ENCODE peak calls at places on chromosome 7, in nine cellular contexts. One of them, this sample, is unnamed.

GRCh38 chr7:16060492-16060891 is 360.8 kb downstream of the CRPPA start:
- DNase-seq in naive thymus-derived CD4-positive, alpha-beta T cell: no peak
- DNase-seq in body of pancreas: no peak
- DNase-seq in SJCRH30: no peak
- DNase-seq in A673: no peak
- DNase-seq in HL-60: no peak
- DNase-seq in effector memory CD4-positive, alpha-beta T cell: no peak
- DNase-seq in ovary: no peak
- DNase-seq in fibroblast of the aortic adventitia: no peak
- DNase-seq in this sample: no peak

GRCh38 chr7:140242057-140243031 is 65.6 kb upstream of the KDM7A start:
- DNase-seq in naive thymus-derived CD4-positive, alpha-beta T cell: no peak
- DNase-seq in body of pancreas: peak; percentile 41
- DNase-seq in SJCRH30: no peak
- DNase-seq in A673: no peak
- DNase-seq in HL-60: no peak
- DNase-seq in effector memory CD4-positive, alpha-beta T cell: no peak
- DNase-seq in ovary: no peak
- DNase-seq in fibroblast of the aortic adventitia: no peak
- DNase-seq in this sample: no peak

GRCh38 chr7:151851160-151851751 is 25.7 kb downstream of the PRKAG2 start:
- DNase-seq in naive thymus-derived CD4-positive, alpha-beta T cell: no peak
- DNase-seq in body of pancreas: peak; percentile 71
- DNase-seq in SJCRH30: no peak
- DNase-seq in A673: no peak
- DNase-seq in HL-60: no peak
- DNase-seq in effector memory CD4-positive, alpha-beta T cell: no peak
- DNase-seq in ovary: no peak
- DNase-seq in fibroblast of the aortic adventitia: peak; percentile 21
- DNase-seq in this sample: peak; percentile 26

GRCh38 chr7:38368191-38368605 is 94.8 kb upstream of the TARP start:
- DNase-seq in naive thymus-derived CD4-positive, alpha-beta T cell: peak; percentile 75
- DNase-seq in body of pancreas: peak; percentile 69
- DNase-seq in SJCRH30: peak; percentile 92
- DNase-seq in A673: peak; percentile 91
- DNase-seq in HL-60: peak; percentile 79
- DNase-seq in effector memory CD4-positive, alpha-beta T cell: peak; percentile 67
- DNase-seq in ovary: peak; percentile 25
- DNase-seq in fibroblast of the aortic adventitia: peak; percentile 50
- DNase-seq in this sample: peak; percentile 72

GRCh38 chr7:159030490-159031134 is 114.1 kb downstream of the VIPR2 start:
- DNase-seq in naive thymus-derived CD4-positive, alpha-beta T cell: no peak
- DNase-seq in body of pancreas: peak; percentile 69
- DNase-seq in SJCRH30: no peak
- DNase-seq in A673: peak; percentile 31
- DNase-seq in HL-60: no peak
- DNase-seq in effector memory CD4-positive, alpha-beta T cell: no peak
- DNase-seq in ovary: peak; percentile 82
- DNase-seq in fibroblast of the aortic adventitia: no peak
- DNase-seq in this sample: no peak

GRCh38 chr7:74284781-74285259 is 4.4 kb upstream of the CLIP2 start:
- DNase-seq in naive thymus-derived CD4-positive, alpha-beta T cell: no peak
- DNase-seq in body of pancreas: peak; percentile 73
- DNase-seq in SJCRH30: no peak
- DNase-seq in A673: no peak
- DNase-seq in HL-60: peak; percentile 88
- DNase-seq in effector memory CD4-positive, alpha-beta T cell: no peak
- DNase-seq in ovary: no peak
- DNase-seq in fibroblast of the aortic adventitia: no peak
- DNase-seq in this sample: no peak

GRCh38 chr7:120805636-120806388 is 52.1 kb downstream of the TSPAN12 start:
- DNase-seq in naive thymus-derived CD4-positive, alpha-beta T cell: peak; percentile 57
- DNase-seq in body of pancreas: peak; percentile 64
- DNase-seq in SJCRH30: peak; percentile 96
- DNase-seq in A673: peak; percentile 82
- DNase-seq in HL-60: no peak
- DNase-seq in effector memory CD4-positive, alpha-beta T cell: no peak
- DNase-seq in ovary: peak; percentile 26
- DNase-seq in fibroblast of the aortic adventitia: peak; percentile 76
- DNase-seq in this sample: peak; percentile 39

GRCh38 chr7:151802469-151802846 is 74.5 kb downstream of the PRKAG2 start:
- DNase-seq in naive thymus-derived CD4-positive, alpha-beta T cell: no peak
- DNase-seq in body of pancreas: no peak
- DNase-seq in SJCRH30: no peak
- DNase-seq in A673: no peak
- DNase-seq in HL-60: no peak
- DNase-seq in effector memory CD4-positive, alpha-beta T cell: no peak
- DNase-seq in ovary: no peak
- DNase-seq in fibroblast of the aortic adventitia: no peak
- DNase-seq in this sample: no peak

GRCh38 chr7:44080686-44081265 is 1.6 kb downstream of the POLM start:
- DNase-seq in naive thymus-derived CD4-positive, alpha-beta T cell: no peak
- DNase-seq in body of pancreas: no peak
- DNase-seq in SJCRH30: no peak
- DNase-seq in A673: no peak
- DNase-seq in HL-60: no peak
- DNase-seq in effector memory CD4-positive, alpha-beta T cell: no peak
- DNase-seq in ovary: no peak
- DNase-seq in fibroblast of the aortic adventitia: no peak
- DNase-seq in this sample: no peak

GRCh38 chr7:66920769-66921395 is at the start of gene TMEM248:
- DNase-seq in naive thymus-derived CD4-positive, alpha-beta T cell: peak; percentile 97
- DNase-seq in body of pancreas: peak; percentile 92
- DNase-seq in SJCRH30: peak; percentile 91
- DNase-seq in A673: peak; percentile 94
- DNase-seq in HL-60: peak; percentile 98
- DNase-seq in effector memory CD4-positive, alpha-beta T cell: peak; percentile 87
- DNase-seq in ovary: peak; percentile 90
- DNase-seq in fibroblast of the aortic adventitia: peak; percentile 81
- DNase-seq in this sample: peak; percentile 92

GRCh38 chr7:66921918-66922486 is 977 bp downstream of the TMEM248 start:
- DNase-seq in naive thymus-derived CD4-positive, alpha-beta T cell: peak; percentile 40
- DNase-seq in body of pancreas: peak; percentile 6
- DNase-seq in SJCRH30: peak; percentile 38
- DNase-seq in A673: no peak
- DNase-seq in HL-60: no peak
- DNase-seq in effector memory CD4-positive, alpha-beta T cell: peak; percentile 16
- DNase-seq in ovary: no peak
- DNase-seq in fibroblast of the aortic adventitia: no peak
- DNase-seq in this sample: no peak

GRCh38 chr7:66925255-66925654 is 4.2 kb downstream of the TMEM248 start:
- DNase-seq in naive thymus-derived CD4-positive, alpha-beta T cell: no peak
- DNase-seq in body of pancreas: no peak
- DNase-seq in SJCRH30: no peak
- DNase-seq in A673: no peak
- DNase-seq in HL-60: no peak
- DNase-seq in effector memory CD4-positive, alpha-beta T cell: no peak
- DNase-seq in ovary: no peak
- DNase-seq in fibroblast of the aortic adventitia: no peak
- DNase-seq in this sample: no peak

GRCh38 chr7:66921396-66921917 is 432 bp downstream of the TMEM248 start:
- DNase-seq in naive thymus-derived CD4-positive, alpha-beta T cell: peak; percentile 27
- DNase-seq in body of pancreas: peak; percentile 66
- DNase-seq in SJCRH30: peak; percentile 54
- DNase-seq in A673: peak; percentile 48
- DNase-seq in HL-60: no peak
- DNase-seq in effector memory CD4-positive, alpha-beta T cell: peak; percentile 2
- DNase-seq in ovary: peak; percentile 73
- DNase-seq in fibroblast of the aortic adventitia: peak; percentile 72
- DNase-seq in this sample: no peak

DNA sequence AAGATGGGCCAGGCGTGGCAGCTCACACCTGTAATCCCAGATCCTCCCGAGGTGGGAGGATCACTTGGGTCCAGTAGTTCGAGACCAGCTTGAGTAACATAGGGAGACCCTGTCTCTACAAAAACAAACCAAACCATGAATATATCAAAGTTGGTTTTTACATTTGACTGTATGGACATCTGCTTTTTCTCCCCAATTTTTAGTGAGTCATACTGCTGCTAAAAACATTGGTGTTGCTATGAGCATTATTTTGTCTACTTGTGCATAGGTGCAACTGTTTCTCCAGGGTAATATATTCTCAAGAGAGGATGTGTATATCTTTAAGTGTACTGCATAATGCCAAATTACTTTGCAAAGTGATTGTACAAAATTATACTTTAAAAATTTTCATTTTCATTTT is 769 bp upstream of the TMEM248 start:
- DNase-seq in naive thymus-derived CD4-positive, alpha-beta T cell: no peak
- DNase-seq in body of pancreas: no peak
- DNase-seq in SJCRH30: no peak
- DNase-seq in A673: no peak
- DNase-seq in HL-60: no peak
- DNase-seq in effector memory CD4-positive, alpha-beta T cell: no peak
- DNase-seq in ovary: no peak
- DNase-seq in fibroblast of the aortic adventitia: no peak
- DNase-seq in this sample: no peak
- H3K4me3 ChIP-seq in naive thymus-derived CD4-positive, alpha-beta T cell: peak overlapping the region; percentile 80
- H3K4me3 ChIP-seq in body of pancreas: no peak overlapping the region
- H3K4me3 ChIP-seq in SJCRH30: peak overlapping the region; percentile 95
- H3K4me3 ChIP-seq in A673: peak overlapping the region; percentile 83
- H3K4me3 ChIP-seq in HL-60: peak overlapping the region; percentile 99
- H3K4me3 ChIP-seq in effector memory CD4-positive, alpha-beta T cell: no peak overlapping the region
- H3K4me3 ChIP-seq in ovary: peak overlapping the region; percentile 77
- H3K4me3 ChIP-seq in fibroblast of the aortic adventitia: no peak overlapping the region
- H3K4me3 ChIP-seq in this sample: no peak overlapping the region

DNA sequence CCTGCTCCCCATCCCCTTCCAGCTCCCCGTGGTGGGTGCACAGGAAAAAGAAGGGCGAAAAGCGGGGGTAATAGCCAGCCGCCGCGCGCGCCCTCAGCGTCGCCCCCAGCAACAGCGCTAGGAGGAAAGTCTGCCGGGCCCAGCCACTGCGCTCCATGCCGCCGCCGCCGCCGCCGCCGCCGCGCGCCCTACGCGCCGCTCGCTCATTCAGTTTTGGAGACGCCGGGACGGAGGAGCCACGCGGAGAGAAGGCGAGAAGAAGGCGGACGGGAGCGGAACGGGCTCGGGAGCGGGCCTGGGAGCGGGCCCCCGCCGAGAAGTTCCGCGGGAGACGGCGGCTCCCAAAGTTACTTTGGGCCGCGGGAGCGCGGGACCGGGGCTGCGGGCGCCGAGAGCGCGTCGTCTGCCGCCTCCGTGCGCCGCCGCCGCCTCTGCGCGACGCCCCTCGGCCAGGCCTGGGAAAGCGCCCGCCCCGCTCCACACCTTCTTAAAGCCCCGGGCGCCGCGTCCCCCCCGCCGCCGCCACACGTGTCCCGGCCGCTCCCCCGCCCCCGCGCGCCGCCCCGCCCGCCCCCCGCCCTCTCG is at the start of gene RELN:
- DNase-seq in naive thymus-derived CD4-positive, alpha-beta T cell: no peak
- DNase-seq in body of pancreas: no peak
- DNase-seq in SJCRH30: peak; percentile 58
- DNase-seq in A673: peak; percentile 69
- DNase-seq in HL-60: no peak
- DNase-seq in effector memory CD4-positive, alpha-beta T cell: no peak
- DNase-seq in ovary: no peak
- DNase-seq in fibroblast of the aortic adventitia: peak; percentile 22
- DNase-seq in this sample: no peak
- H3K4me3 ChIP-seq in naive thymus-derived CD4-positive, alpha-beta T cell: no peak within 1 kb of the TSS
- H3K4me3 ChIP-seq in body of pancreas: no peak within 1 kb of the TSS
- H3K4me3 ChIP-seq in SJCRH30: peak within 1 kb of the TSS; percentile 57
- H3K4me3 ChIP-seq in A673: peak within 1 kb of the TSS; percentile 49
- H3K4me3 ChIP-seq in HL-60: no peak within 1 kb of the TSS
- H3K4me3 ChIP-seq in effector memory CD4-positive, alpha-beta T cell: no peak within 1 kb of the TSS
- H3K4me3 ChIP-seq in ovary: peak within 1 kb of the TSS; percentile 4
- H3K4me3 ChIP-seq in fibroblast of the aortic adventitia: peak within 1 kb of the TSS; percentile 54
- H3K4me3 ChIP-seq in this sample: no peak within 1 kb of the TSS

GRCh38 chr7:117322741-117323584 is at the start of gene WNT2:
- DNase-seq in naive thymus-derived CD4-positive, alpha-beta T cell: no peak
- DNase-seq in body of pancreas: no peak
- DNase-seq in SJCRH30: no peak
- DNase-seq in A673: peak; percentile 33
- DNase-seq in HL-60: no peak
- DNase-seq in effector memory CD4-positive, alpha-beta T cell: no peak
- DNase-seq in ovary: no peak
- DNase-seq in fibroblast of the aortic adventitia: peak; percentile 63
- DNase-seq in this sample: no peak

GRCh38 chr7:117325836-117326235 is 3.0 kb upstream of the WNT2 start:
- DNase-seq in naive thymus-derived CD4-positive, alpha-beta T cell: no peak
- DNase-seq in body of pancreas: no peak
- DNase-seq in SJCRH30: no peak
- DNase-seq in A673: no peak
- DNase-seq in HL-60: no peak
- DNase-seq in effector memory CD4-positive, alpha-beta T cell: no peak
- DNase-seq in ovary: no peak
- DNase-seq in fibroblast of the aortic adventitia: peak; percentile 77
- DNase-seq in this sample: no peak

GRCh38 chr7:117324940-117325339 is 2.1 kb upstream of the WNT2 start:
- DNase-seq in naive thymus-derived CD4-positive, alpha-beta T cell: no peak
- DNase-seq in body of pancreas: no peak
- DNase-seq in SJCRH30: peak; percentile 37
- DNase-seq in A673: no peak
- DNase-seq in HL-60: no peak
- DNase-seq in effector memory CD4-positive, alpha-beta T cell: no peak
- DNase-seq in ovary: no peak
- DNase-seq in fibroblast of the aortic adventitia: peak; percentile 86
- DNase-seq in this sample: no peak

GRCh38 chr7:117323877-117324699 is 1.2 kb upstream of the WNT2 start:
- DNase-seq in naive thymus-derived CD4-positive, alpha-beta T cell: no peak
- DNase-seq in body of pancreas: peak; percentile 9
- DNase-seq in SJCRH30: peak; percentile 68
- DNase-seq in A673: peak; percentile 21
- DNase-seq in HL-60: no peak
- DNase-seq in effector memory CD4-positive, alpha-beta T cell: no peak
- DNase-seq in ovary: peak; percentile 36
- DNase-seq in fibroblast of the aortic adventitia: peak; percentile 97
- DNase-seq in this sample: no peak

DNA sequence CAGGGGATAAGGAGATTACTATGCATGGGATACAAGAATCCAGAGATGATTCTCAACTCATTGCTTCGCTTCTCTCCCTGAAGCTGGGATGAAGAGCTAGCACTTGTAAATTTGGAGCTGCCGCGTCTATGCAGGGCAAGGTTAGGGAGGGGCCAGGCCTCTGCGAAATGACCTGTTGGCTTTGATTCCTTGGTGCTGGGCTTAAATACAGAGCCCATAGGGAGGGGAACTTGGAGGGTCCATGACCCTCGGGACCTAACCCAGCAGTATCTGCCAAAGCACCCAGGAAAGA is 673 bp upstream of the WNT2 start:
- DNase-seq in naive thymus-derived CD4-positive, alpha-beta T cell: no peak
- DNase-seq in body of pancreas: no peak
- DNase-seq in SJCRH30: peak; percentile 8
- DNase-seq in A673: no peak
- DNase-seq in HL-60: no peak
- DNase-seq in effector memory CD4-positive, alpha-beta T cell: no peak
- DNase-seq in ovary: no peak
- DNase-seq in fibroblast of the aortic adventitia: no peak
- DNase-seq in this sample: no peak
- H3K4me3 ChIP-seq in naive thymus-derived CD4-positive, alpha-beta T cell: no peak overlapping the region
- H3K4me3 ChIP-seq in body of pancreas: no peak overlapping the region
- H3K4me3 ChIP-seq in SJCRH30: peak overlapping the region; percentile 60
- H3K4me3 ChIP-seq in A673: peak overlapping the region; percentile 35
- H3K4me3 ChIP-seq in HL-60: no peak overlapping the region
- H3K4me3 ChIP-seq in effector memory CD4-positive, alpha-beta T cell: no peak overlapping the region
- H3K4me3 ChIP-seq in ovary: peak overlapping the region; percentile 35
- H3K4me3 ChIP-seq in fibroblast of the aortic adventitia: peak overlapping the region; percentile 75
- H3K4me3 ChIP-seq in this sample: no peak overlapping the region

DNA sequence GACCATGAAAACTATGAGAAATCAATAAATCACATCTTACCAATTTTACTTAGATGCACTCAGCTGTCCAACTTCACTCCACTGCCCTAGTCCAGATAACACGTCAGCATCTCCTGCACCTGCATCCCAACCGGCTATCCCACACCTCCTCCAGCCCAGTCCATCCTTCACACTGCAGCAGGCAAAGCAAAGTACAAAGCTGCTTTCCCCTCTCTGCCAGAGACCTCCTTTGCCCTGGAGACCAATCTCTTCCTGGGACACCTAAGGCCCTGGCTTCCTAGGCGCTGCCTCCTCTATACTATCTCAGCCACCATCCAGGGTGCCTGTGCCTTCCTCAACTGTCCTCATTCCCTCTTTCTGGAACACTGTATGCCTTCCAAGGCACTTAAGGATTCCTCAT is 90.3 kb upstream of the DDC start:
- DNase-seq in naive thymus-derived CD4-positive, alpha-beta T cell: no peak
- DNase-seq in body of pancreas: no peak
- DNase-seq in SJCRH30: no peak
- DNase-seq in A673: no peak
- DNase-seq in HL-60: no peak
- DNase-seq in effector memory CD4-positive, alpha-beta T cell: no peak
- DNase-seq in ovary: no peak
- DNase-seq in fibroblast of the aortic adventitia: no peak
- DNase-seq in this sample: no peak
- H3K4me3 ChIP-seq in naive thymus-derived CD4-positive, alpha-beta T cell: no peak overlapping the region
- H3K4me3 ChIP-seq in body of pancreas: no peak overlapping the region
- H3K4me3 ChIP-seq in SJCRH30: no peak overlapping the region
- H3K4me3 ChIP-seq in A673: no peak overlapping the region
- H3K4me3 ChIP-seq in HL-60: no peak overlapping the region
- H3K4me3 ChIP-seq in effector memory CD4-positive, alpha-beta T cell: no peak overlapping the region
- H3K4me3 ChIP-seq in ovary: no peak overlapping the region
- H3K4me3 ChIP-seq in fibroblast of the aortic adventitia: no peak overlapping the region
- H3K4me3 ChIP-seq in this sample: no peak overlapping the region

This sample was measured in CD4-positive, alpha-beta memory T cell.